ENCODE peak calls at places on chromosome 17, in four cellular contexts. U is stimulated activated CD8-positive, alpha-beta memory T cell treated with anti-CD3 and anti-CD28 coated beads, Interleukin-7, amount 100 ng/mL, for 24 hours; F is cerebellar nuclear complex; O is NCI-H510A. E is an unnamed sample.
A peak's percentile ranks its signal among the peaks of the same experiment; 100 is the strongest.

GRCh38 chr17:10295728-10296343 is 77.0 kb downstream of the MYH13 start:
- DNase-seq in U (peak; percentile 12), F (no peak), O (no peak), E (peak; percentile 32)

GRCh38 chr17:36601303-36602029 is at the start of gene MRM1:
- DNase-seq in U (peak; percentile 87), F (peak; percentile 59), O (peak; percentile 77), E (peak; percentile 90)

GRCh38 chr17:35932576-35932975 is 2.0 kb upstream of the RDM1 start:
- DNase-seq in U (no peak), F (no peak), O (no peak), E (no peak)

GRCh38 chr17:37220609-37220953 is 155.2 kb upstream of the C17orf78 start:
- DNase-seq in U (no peak), F (no peak), O (no peak), E (no peak)

GRCh38 chr17:21460358-21460757 is 84.2 kb downstream of the KCNJ12 start:
- DNase-seq in U (no peak), F (no peak), O (no peak), E (no peak)

GRCh38 chr17:13538841-13539411 is 62.8 kb downstream of the HS3ST3A1 start:
- DNase-seq in U (no peak), F (no peak), O (no peak), E (no peak)

GRCh38 chr17:79986441-79987186 is 49.1 kb downstream of the TBC1D16 start:
- DNase-seq in U (no peak), F (no peak), O (no peak), E (no peak)

GRCh38 chr17:49021095-49021767 is 24.0 kb downstream of the IGF2BP1 start:
- DNase-seq in U (no peak), F (no peak), O (no peak), E (no peak)

GRCh38 chr17:18246880-18247612 is 11.5 kb downstream of the FLII start:
- DNase-seq in U (no peak), F (no peak), O (peak; percentile 84), E (no peak)

GRCh38 chr17:46863383-46864121 is 12.2 kb downstream of the WNT9B start:
- DNase-seq in U (no peak), F (no peak), O (no peak), E (no peak)

GRCh38 chr17:69511244-69511643 is 96.7 kb downstream of the MAP2K6 start:
- DNase-seq in U (no peak), F (no peak), O (no peak), E (no peak)

E was measured in GM18507.